ENCODE peak calls at places on chromosomes 6 and 20, in five cellular contexts. One of them, this sample, is unnamed.
A peak's percentile ranks its signal among the peaks of the same experiment; 100 is the strongest.

GRCh38 chr6:158941246-158941645 is 58.8 kb downstream of the RSPH3 start:
- DNase-seq in K562: no peak
- DNase-seq in HepG2: no peak
- DNase-seq in H1: no peak
- DNase-seq in HCT116: no peak
- DNase-seq in this sample: no peak

GRCh38 chr6:169959129-169960002 is 207.9 kb downstream of the ERMARD start:
- DNase-seq in HepG2: no peak
- DNase-seq in H1: peak; percentile 41
- DNase-seq in K562: no peak
- DNase-seq in HCT116: no peak
- DNase-seq in this sample: no peak

GRCh38 chr6:41277644-41278043 is 8.8 kb downstream of the TREM1 start:
- DNase-seq in HCT116: no peak
- DNase-seq in HepG2: no peak
- DNase-seq in H1: no peak
- DNase-seq in K562: no peak
- DNase-seq in this sample: no peak

GRCh38 chr6:21665436-21666199 is 72.1 kb downstream of the SOX4 start:
- DNase-seq in H1: peak; percentile 87
- DNase-seq in HCT116: no peak
- DNase-seq in K562: no peak
- DNase-seq in HepG2: no peak
- DNase-seq in this sample: no peak

GRCh38 chr6:11865926-11866325 is 87.3 kb upstream of the ADTRP start:
- DNase-seq in K562: no peak
- DNase-seq in HCT116: no peak
- DNase-seq in H1: no peak
- DNase-seq in HepG2: no peak
- DNase-seq in this sample: no peak

GRCh38 chr6:90294989-90295853 is 1.4 kb downstream of the BACH2 start:
- DNase-seq in H1: no peak
- DNase-seq in HepG2: no peak
- DNase-seq in HCT116: no peak
- DNase-seq in K562: peak; percentile 31
- DNase-seq in this sample: no peak

GRCh38 chr20:61810066-61810708 is 255.5 kb downstream of the TAF4 start:
- DNase-seq in H1: no peak
- DNase-seq in HepG2: no peak
- DNase-seq in HCT116: no peak
- DNase-seq in K562: no peak
- DNase-seq in this sample: no peak

GRCh38 chr6:10384333-10384718 is 30.5 kb downstream of the TFAP2A start:
- DNase-seq in H1: no peak
- DNase-seq in HepG2: no peak
- DNase-seq in HCT116: no peak
- DNase-seq in K562: no peak
- DNase-seq in this sample: no peak

GRCh38 chr6:105087571-105088211 is 92.1 kb downstream of the POPDC3 start:
- DNase-seq in H1: no peak
- DNase-seq in K562: peak; percentile 46
- DNase-seq in HepG2: peak; percentile 46
- DNase-seq in HCT116: peak; percentile 41
- DNase-seq in this sample: peak; percentile 17

GRCh38 chr6:154187714-154188113 is 148.7 kb downstream of the OPRM1 start:
- DNase-seq in HCT116: no peak
- DNase-seq in K562: no peak
- DNase-seq in HepG2: no peak
- DNase-seq in H1: no peak
- DNase-seq in this sample: no peak

GRCh38 chr6:167408235-167408869 is 83.5 kb downstream of the TTLL2 start:
- DNase-seq in K562: no peak
- DNase-seq in HepG2: no peak
- DNase-seq in H1: no peak
- DNase-seq in HCT116: no peak
- DNase-seq in this sample: no peak

GRCh38 chr6:119147101-119148053 is 68.9 kb upstream of the FAM184A start:
- DNase-seq in HepG2: peak; percentile 92
- DNase-seq in H1: peak; percentile 41
- DNase-seq in HCT116: peak; percentile 96
- DNase-seq in K562: peak; percentile 91
- DNase-seq in this sample: peak; percentile 60

GRCh38 chr6:155419161-155419560 is 36.5 kb downstream of the NOX3 start:
- DNase-seq in HepG2: no peak
- DNase-seq in HCT116: no peak
- DNase-seq in H1: no peak
- DNase-seq in K562: no peak
- DNase-seq in this sample: no peak

GRCh38 chr20:37542281-37542680 is 14.6 kb upstream of the BLCAP start:
- DNase-seq in HCT116: no peak
- DNase-seq in H1: no peak
- DNase-seq in HepG2: peak; percentile 81
- DNase-seq in K562: no peak
- DNase-seq in this sample: no peak

GRCh38 chr6:13488015-13488895 is 855 bp upstream of the GFOD1 start:
- DNase-seq in H1: no peak
- DNase-seq in HCT116: no peak
- DNase-seq in HepG2: no peak
- DNase-seq in K562: no peak
- DNase-seq in this sample: no peak

GRCh38 chr20:46374383-46374782 is 32.0 kb downstream of the ELMO2 start:
- DNase-seq in HepG2: no peak
- DNase-seq in H1: no peak
- DNase-seq in HCT116: no peak
- DNase-seq in K562: no peak
- DNase-seq in this sample: no peak

GRCh38 chr6:10949579-10950490 is 63.0 kb downstream of the SYCP2L start:
- DNase-seq in HepG2: peak; percentile 40
- DNase-seq in H1: no peak
- DNase-seq in HCT116: no peak
- DNase-seq in K562: no peak
- DNase-seq in this sample: no peak

GRCh38 chr6:163455553-163455952 is 41.0 kb downstream of the QKI start:
- DNase-seq in K562: no peak
- DNase-seq in HCT116: no peak
- DNase-seq in HepG2: no peak
- DNase-seq in H1: no peak
- DNase-seq in this sample: no peak

GRCh38 chr6:12851123-12851695 is 134.6 kb downstream of the PHACTR1 start:
- DNase-seq in K562: no peak
- DNase-seq in HepG2: no peak
- DNase-seq in HCT116: no peak
- DNase-seq in H1: no peak
- DNase-seq in this sample: no peak

GRCh38 chr6:14272111-14273085 is 154.8 kb downstream of the CD83 start:
- DNase-seq in HepG2: no peak
- DNase-seq in K562: no peak
- DNase-seq in HCT116: no peak
- DNase-seq in H1: peak; percentile 30
- DNase-seq in this sample: no peak

GRCh38 chr6:8958894-8959511 is 523.7 kb upstream of the SLC35B3 start:
- DNase-seq in HCT116: peak; percentile 83
- DNase-seq in H1: no peak
- DNase-seq in HepG2: peak; percentile 97
- DNase-seq in K562: no peak
- DNase-seq in this sample: no peak

GRCh38 chr6:169162968-169163903 is 90.4 kb downstream of the THBS2 start:
- DNase-seq in H1: no peak
- DNase-seq in HepG2: peak; percentile 7
- DNase-seq in HCT116: peak; percentile 74
- DNase-seq in K562: no peak
- DNase-seq in this sample: no peak

GRCh38 chr6:27312146-27312949 is at the start of gene POM121L2:
- DNase-seq in K562: no peak
- DNase-seq in H1: peak; percentile 90
- DNase-seq in HepG2: peak; percentile 71
- DNase-seq in HCT116: no peak
- DNase-seq in this sample: no peak

DNA sequence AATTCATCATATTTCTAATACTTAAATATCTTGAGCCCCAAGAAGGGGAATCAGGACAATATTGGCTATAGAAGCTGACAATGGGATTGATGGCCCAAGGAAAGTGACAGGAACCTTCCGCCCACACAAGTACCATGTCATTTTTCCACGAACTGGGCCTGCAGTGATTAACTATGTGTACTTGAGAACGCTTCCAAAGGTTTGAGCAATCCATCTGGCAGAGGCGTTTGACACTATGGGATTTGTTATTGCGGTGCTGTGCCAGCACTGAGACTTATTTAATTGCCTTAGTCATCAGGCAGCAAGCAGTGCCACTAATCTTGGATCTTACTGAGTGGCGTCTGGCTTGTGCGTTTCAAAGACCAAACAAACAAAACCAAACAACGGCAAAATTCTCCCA is 135.6 kb upstream of the UST start:
- DNase-seq in K562: no peak
- DNase-seq in HepG2: no peak
- DNase-seq in H1: no peak
- DNase-seq in HCT116: no peak
- DNase-seq in this sample: no peak
- TF ChIP-seq SRF in K562: no peak
- TF ChIP-seq SRF in HepG2: no peak
- TF ChIP-seq SRF in H1: no peak
- TF ChIP-seq SRF in HCT116: no peak
- TF ChIP-seq SRF in this sample: no peak

DNA sequence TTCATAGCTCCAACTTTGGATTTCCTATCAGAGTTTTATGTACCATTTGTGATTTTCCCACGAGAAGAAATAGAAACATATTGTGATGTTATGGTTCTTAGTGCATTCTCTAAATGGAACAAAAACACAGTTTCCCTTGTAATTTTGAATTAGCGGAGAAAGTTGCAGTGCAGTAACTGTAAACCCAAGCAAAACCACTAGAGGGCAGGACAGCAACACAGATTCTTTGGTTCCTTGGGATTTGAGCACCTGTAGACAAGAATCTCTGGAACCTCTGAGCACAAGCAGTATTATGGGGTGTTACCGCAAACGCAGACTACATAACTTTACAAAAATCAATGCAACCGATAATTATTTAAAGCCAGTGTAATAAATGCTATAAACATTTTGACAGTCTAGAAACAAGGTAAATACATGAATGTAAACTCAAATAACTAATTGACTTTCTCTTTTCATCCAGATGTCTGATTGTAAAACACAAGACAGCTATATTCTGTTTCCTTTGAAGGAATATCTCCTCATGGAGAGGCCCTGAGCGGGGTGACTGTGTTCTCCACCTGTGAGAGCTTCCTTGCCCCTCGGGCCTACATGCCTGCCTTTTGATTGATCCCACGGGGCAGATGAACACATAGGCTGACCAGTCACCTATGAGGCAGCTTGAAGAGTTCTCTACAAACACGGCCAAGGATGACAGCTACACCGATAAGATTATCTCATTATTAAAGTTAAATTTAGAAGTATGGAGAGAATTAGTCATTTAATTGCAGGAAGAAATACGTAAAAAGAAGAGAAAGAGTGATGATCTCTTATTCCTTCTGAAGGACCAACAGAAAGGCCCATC is 67.5 kb upstream of the COL21A1 start:
- DNase-seq in K562: peak; percentile 27
- DNase-seq in H1: peak; percentile 68
- DNase-seq in HepG2: peak; percentile 47
- DNase-seq in HCT116: peak; percentile 52
- DNase-seq in this sample: no peak
- TF ChIP-seq SRF in K562: no peak
- TF ChIP-seq SRF in H1: no peak
- TF ChIP-seq SRF in HepG2: no peak
- TF ChIP-seq SRF in HCT116: no peak
- TF ChIP-seq SRF in this sample: no peak

GRCh38 chr6:84733889-84734288 is 30.5 kb downstream of the TBX18 start:
- DNase-seq in H1: no peak
- DNase-seq in K562: no peak
- DNase-seq in HCT116: no peak
- DNase-seq in HepG2: no peak
- DNase-seq in this sample: no peak

GRCh38 chr6:84731901-84732300 is 32.5 kb downstream of the TBX18 start:
- DNase-seq in HCT116: no peak
- DNase-seq in HepG2: no peak
- DNase-seq in H1: no peak
- DNase-seq in K562: no peak
- DNase-seq in this sample: no peak

GRCh38 chr6:84728602-84729001 is 35.8 kb downstream of the TBX18 start:
- DNase-seq in HCT116: peak; percentile 15
- DNase-seq in H1: no peak
- DNase-seq in K562: peak; percentile 17
- DNase-seq in HepG2: peak; percentile 5
- DNase-seq in this sample: no peak
- TF ChIP-seq SRF in HCT116: peak; percentile 17
- TF ChIP-seq SRF in H1: no peak
- TF ChIP-seq SRF in K562: no peak
- TF ChIP-seq SRF in HepG2: no peak
- TF ChIP-seq SRF in this sample: no peak

GRCh38 chr20:17808357-17808756 is 108.6 kb downstream of the BANF2 start:
- DNase-seq in HCT116: no peak
- DNase-seq in K562: no peak
- DNase-seq in H1: no peak
- DNase-seq in HepG2: peak; percentile 42
- DNase-seq in this sample: no peak

GRCh38 chr20:17811605-17811965 is 111.8 kb downstream of the BANF2 start:
- DNase-seq in HepG2: no peak
- DNase-seq in H1: no peak
- DNase-seq in K562: no peak
- DNase-seq in HCT116: no peak
- DNase-seq in this sample: no peak

GRCh38 chr20:17809714-17810631 is 110.2 kb downstream of the BANF2 start:
- DNase-seq in K562: no peak
- DNase-seq in H1: no peak
- DNase-seq in HepG2: no peak
- DNase-seq in HCT116: no peak
- DNase-seq in this sample: no peak

GRCh38 chr20:17808782-17809181 is 109.0 kb downstream of the BANF2 start:
- DNase-seq in H1: no peak
- DNase-seq in K562: no peak
- DNase-seq in HCT116: no peak
- DNase-seq in HepG2: no peak
- DNase-seq in this sample: no peak

DNA sequence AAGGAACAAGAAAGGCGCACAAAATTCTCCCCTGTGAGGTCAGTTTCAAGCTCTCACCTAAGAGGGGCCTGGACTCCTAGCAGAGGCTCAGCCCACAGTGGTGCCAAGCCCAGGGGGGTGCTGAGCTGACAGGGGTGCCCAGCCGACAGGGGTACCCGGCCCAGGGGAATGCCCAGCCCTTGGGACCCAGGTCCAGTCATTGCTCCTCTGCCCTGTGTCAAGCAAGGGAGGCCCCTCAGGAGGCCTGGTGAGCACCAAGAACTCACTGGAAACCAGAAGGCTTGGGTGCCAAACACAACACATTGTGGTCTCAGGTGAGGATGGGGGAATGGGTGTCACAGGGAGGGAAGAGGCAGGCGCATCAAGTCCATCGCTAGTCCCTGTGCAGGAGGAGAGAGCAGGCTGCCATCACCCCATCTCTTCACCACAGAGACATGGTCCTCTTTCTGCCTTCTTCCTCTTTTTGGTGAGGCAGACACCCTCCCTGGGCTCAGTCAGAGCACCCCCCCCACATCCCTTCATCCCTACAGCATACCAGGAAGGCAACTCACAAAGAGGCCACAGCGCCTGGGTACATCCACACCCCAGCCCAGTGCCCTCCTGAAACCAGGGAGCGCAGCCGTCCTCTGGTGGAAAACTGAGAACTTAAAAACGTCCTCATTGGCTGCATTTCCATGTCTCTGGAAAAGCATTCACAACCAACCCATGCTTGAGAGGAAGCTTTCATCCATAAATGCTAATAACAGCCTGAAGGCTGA is 111.3 kb downstream of the BANF2 start:
- DNase-seq in H1: no peak
- DNase-seq in HCT116: no peak
- DNase-seq in HepG2: no peak
- DNase-seq in K562: no peak
- DNase-seq in this sample: no peak
- TF ChIP-seq SRF in H1: no peak
- TF ChIP-seq SRF in HCT116: no peak
- TF ChIP-seq SRF in HepG2: no peak
- TF ChIP-seq SRF in K562: no peak
- TF ChIP-seq SRF in this sample: no peak